ENCODE peak calls at places on chromosome 6, in six cellular contexts. C is tibial artery, F is endodermal cell, Q is adrenal gland, S is lower lobe of right lung, D is mammary epithelial cell. T is an unnamed sample.
A peak's percentile ranks its signal among the peaks of the same experiment; 100 is the strongest.

GRCh38 chr6:46521464-46521971 is 30.3 kb upstream of the RCAN2 start:
- DNase-seq in F (no peak), Q (no peak), D (no peak), S (no peak), C (no peak), T (no peak)

GRCh38 chr6:149233056-149233715 is 84.3 kb upstream of the TAB2 start:
- DNase-seq in Q (no peak), C (no peak), D (peak; percentile 94), F (peak; percentile 69), S (no peak), T (peak; percentile 94)

GRCh38 chr6:131059486-131059885 is 3.6 kb downstream of the EPB41L2 start:
- DNase-seq in D (no peak), C (no peak), F (no peak), S (no peak), Q (no peak), T (no peak)

GRCh38 chr6:6851059-6851658 is 256.6 kb upstream of the RREB1 start:
- DNase-seq in F (no peak), Q (peak; percentile 93), S (peak; percentile 62), D (peak; percentile 76), C (peak; percentile 58), T (peak; percentile 91)

GRCh38 chr6:158174514-158174913 is 6.4 kb downstream of the GTF2H5 start:
- DNase-seq in S (no peak), Q (no peak), C (peak; percentile 34), D (peak; percentile 70), F (no peak), T (no peak)

GRCh38 chr6:94645191-94645590 is 932.1 kb upstream of the MANEA start:
- DNase-seq in D (no peak), Q (no peak), C (no peak), F (no peak), S (no peak), T (no peak)

GRCh38 chr6:109867009-109867969 is 110.8 kb upstream of the GPR6 start:
- DNase-seq in F (peak; percentile 82), D (no peak), C (peak; percentile 35), Q (peak; percentile 83), S (no peak), T (no peak)

GRCh38 chr6:32953775-32954174 is 878 bp upstream of the HLA-DMA start:
- DNase-seq in S (no peak), Q (no peak), C (no peak), D (no peak), F (no peak), T (no peak)

GRCh38 chr6:157442296-157442695 is 61.3 kb downstream of the ZDHHC14 start:
- DNase-seq in C (no peak), D (no peak), S (no peak), Q (no peak), F (no peak), T (no peak)

GRCh38 chr6:122673345-122673961 is 63.2 kb downstream of the PKIB start:
- DNase-seq in S (no peak), C (no peak), Q (no peak), F (no peak), D (peak; percentile 79), T (peak; percentile 13)

GRCh38 chr6:52363222-52363867 is 1.4 kb downstream of the PAQR8 start:
- DNase-seq in Q (no peak), D (no peak), C (no peak), F (no peak), S (no peak), T (no peak)

GRCh38 chr6:111486921-111487320 is 3.9 kb upstream of the REV3L start:
- DNase-seq in Q (no peak), C (no peak), S (no peak), F (no peak), D (peak; percentile 24), T (no peak)
- TF ChIP-seq CTCF in Q (no peak), C (no peak), S (no peak), F (no peak), D (no peak), T (no peak)

DNA sequence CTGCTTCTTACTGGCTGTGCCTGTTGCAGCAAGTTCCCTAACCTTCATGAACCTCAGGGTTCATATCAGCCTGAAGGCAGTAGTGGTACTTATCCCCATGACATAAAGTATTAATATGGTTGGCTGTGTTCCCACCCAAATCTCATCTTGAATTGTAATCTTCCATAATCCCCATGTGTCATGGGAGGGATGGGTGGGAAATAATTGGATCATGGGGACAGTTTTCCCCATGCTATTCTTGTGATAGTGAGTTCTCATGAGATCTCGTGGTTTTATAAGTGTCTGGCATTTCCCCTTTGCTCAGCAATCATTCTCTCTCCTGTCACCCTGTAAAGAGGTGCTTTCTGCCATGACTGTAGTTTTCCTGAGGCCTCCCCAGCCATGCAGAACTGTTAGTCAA is 61.8 kb downstream of the FAM229B start:
- DNase-seq in Q (no peak), F (no peak), S (no peak), D (peak; percentile 15), C (no peak), T (no peak)
- H3K27ac ChIP-seq in Q (no peak overlapping the region), F (no peak overlapping the region), S (peak overlapping the region; percentile 50), D (no peak overlapping the region), C (peak overlapping the region; percentile 42), T (no peak overlapping the region)

GRCh38 chr6:43820486-43820885 is 50.5 kb downstream of the VEGFA start:
- DNase-seq in Q (no peak), C (no peak), F (no peak), S (no peak), D (no peak), T (no peak)

GRCh38 chr6:43814865-43815264 is 44.9 kb downstream of the VEGFA start:
- DNase-seq in F (no peak), C (no peak), D (no peak), Q (no peak), S (no peak), T (no peak)

GRCh38 chr6:43814111-43814510 is 44.1 kb downstream of the VEGFA start:
- DNase-seq in C (no peak), D (no peak), F (no peak), Q (no peak), S (no peak), T (no peak)

GRCh38 chr6:43821101-43821886 is 51.3 kb downstream of the VEGFA start:
- DNase-seq in F (no peak), S (no peak), Q (no peak), C (no peak), D (no peak), T (no peak)

GRCh38 chr6:43817192-43817591 is 47.2 kb downstream of the VEGFA start:
- DNase-seq in C (no peak), F (peak; percentile 84), Q (peak; percentile 80), D (peak; percentile 14), S (no peak), T (no peak)
- TF ChIP-seq CTCF in C (no peak), F (peak; percentile 78), Q (peak; percentile 40), D (no peak), S (peak; percentile 26), T (no peak)

DNA sequence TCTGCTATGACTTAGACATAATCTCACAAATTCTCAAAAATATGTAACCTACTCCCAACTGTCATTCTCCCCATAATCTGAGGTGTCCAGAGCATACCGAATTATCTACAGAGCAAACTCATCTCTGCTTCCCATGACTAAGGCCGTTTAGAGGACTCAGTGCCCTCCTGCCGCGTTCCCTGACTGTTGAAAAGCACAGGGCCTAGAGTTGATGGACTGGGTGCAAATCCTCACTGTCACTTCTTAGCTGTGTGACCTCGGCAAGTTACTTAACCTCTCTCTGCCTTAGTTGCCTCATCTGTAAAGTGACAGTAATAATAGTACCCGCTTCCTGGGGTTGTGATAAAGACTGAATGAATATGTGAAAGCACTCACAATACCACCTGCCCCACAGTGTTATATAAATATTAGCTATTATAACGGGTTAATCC is 4.7 kb upstream of the TUBB2A start:
- DNase-seq in Q (no peak), F (peak; percentile 71), C (no peak), D (no peak), S (no peak), T (no peak)
- H3K27ac ChIP-seq in Q (peak overlapping the region; percentile 89), F (no peak overlapping the region), C (peak overlapping the region; percentile 97), D (no peak overlapping the region), S (peak overlapping the region; percentile 93), T (peak overlapping the region; percentile 89)

DNA sequence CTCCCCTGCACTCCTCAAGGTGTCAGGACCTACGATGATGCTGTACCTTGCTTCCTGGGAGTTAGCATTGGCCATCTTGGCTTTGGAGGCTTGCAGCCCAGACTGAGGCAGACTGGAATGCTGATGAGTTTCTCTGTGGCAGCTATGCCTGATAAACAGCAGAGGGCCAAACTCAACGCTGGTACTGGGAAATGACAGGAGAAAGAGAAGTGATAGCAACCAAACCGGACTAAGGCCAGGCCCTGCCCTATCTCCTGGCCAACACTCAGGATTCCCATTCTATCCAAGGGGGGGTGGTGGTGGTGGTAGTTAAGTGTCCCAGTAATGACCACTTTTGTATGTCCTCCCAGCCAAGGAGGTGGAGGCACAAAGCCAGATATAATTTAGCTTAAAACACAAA is 90.0 kb upstream of the DTNBP1 start:
- DNase-seq in Q (no peak), F (no peak), C (no peak), D (no peak), S (no peak), T (no peak)
- TF ChIP-seq CTCF in Q (peak; percentile 28), F (peak; percentile 59), C (no peak), D (no peak), S (no peak), T (no peak)

DNA sequence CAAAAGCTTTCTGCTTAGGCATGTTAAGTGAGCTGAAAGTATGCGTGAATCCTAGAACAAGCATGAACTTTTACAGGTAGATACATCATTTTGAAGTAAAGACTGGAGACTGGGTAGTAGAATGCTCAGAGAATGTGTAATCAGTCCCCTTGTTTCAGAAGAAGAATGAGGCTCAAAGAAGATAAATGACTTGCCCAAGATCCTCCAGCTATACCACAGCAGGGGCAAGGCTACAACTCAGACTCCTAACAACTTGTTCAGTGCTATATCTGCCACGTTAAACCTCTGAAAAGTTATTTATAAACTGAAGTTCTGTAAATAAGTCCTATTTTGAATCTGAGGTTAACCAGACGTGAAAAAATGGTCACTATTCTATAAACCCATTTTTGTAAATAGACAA is 2.9 kb downstream of the RIPOR2 start:
- DNase-seq in S (no peak), Q (no peak), D (peak; percentile 14), F (no peak), C (no peak), T (no peak)
- H3K27ac ChIP-seq in S (no peak overlapping the region), Q (no peak overlapping the region), D (no peak overlapping the region), F (no peak overlapping the region), C (no peak overlapping the region), T (no peak overlapping the region)

DNA sequence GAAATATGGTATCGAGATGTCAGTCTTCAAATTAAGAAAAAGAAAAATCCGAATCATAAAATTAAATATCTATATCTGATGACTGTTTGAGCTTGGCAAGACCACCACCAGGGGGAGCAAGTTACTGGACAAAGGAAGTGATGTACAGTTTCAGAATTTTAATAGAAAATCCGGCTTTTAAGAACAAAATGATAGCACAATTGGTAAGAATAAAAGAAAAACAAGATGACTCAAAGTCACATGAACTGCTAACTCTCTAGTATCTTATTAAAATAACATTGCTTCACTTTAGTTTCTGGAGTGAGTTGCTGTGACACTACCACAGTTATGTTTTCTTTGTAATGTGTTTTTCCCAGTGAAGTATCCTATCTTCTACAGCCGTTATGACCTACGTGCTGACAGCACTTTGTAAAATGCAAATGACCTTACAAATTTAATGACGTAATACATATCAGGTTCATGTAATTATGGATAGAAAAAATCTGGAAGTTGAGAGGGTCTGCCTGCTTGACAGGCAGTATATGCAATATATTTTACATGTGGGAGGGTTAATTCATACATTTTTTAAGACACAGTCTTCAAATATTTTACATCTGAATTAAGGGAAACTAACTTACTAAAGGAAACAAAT is 405.3 kb upstream of the HS3ST5 start:
- DNase-seq in Q (peak; percentile 79), C (peak; percentile 41), D (peak; percentile 25), F (peak; percentile 64), S (peak; percentile 39), T (peak; percentile 9)
- TF ChIP-seq CTCF in Q (peak; percentile 61), C (peak; percentile 56), D (peak; percentile 75), F (peak; percentile 95), S (peak; percentile 60), T (peak; percentile 74)

GRCh38 chr6:14964486-14964885 is 281.4 kb upstream of the JARID2 start:
- DNase-seq in F (peak; percentile 58), Q (no peak), S (no peak), D (no peak), C (no peak), T (no peak)
- H3K27ac ChIP-seq in F (peak overlapping the region; percentile 10), Q (no peak overlapping the region), S (no peak overlapping the region), D (no peak overlapping the region), C (no peak overlapping the region), T (no peak overlapping the region)